ENCODE peak calls at places on chromosomes 6 and 20, in seven cellular contexts. V, T, E, W, O, I and P are unnamed samples.

GRCh38 chr20:48433178-48433577 is 394.6 kb downstream of the PREX1 start:
- DNase-seq in V (no peak), T (no peak), E (no peak), W (no peak), O (no peak), I (no peak), P (no peak)

GRCh38 chr6:47168176-47168575 is 126.0 kb upstream of the ADGRF1 start:
- DNase-seq in V (peak; percentile 53), T (no peak), E (peak; percentile 32), W (peak; percentile 48), O (no peak), I (peak; percentile 98), P (no peak)

GRCh38 chr6:131225127-131225526 is 89.9 kb downstream of the AKAP7 start:
- DNase-seq in V (no peak), T (no peak), E (no peak), W (no peak), O (no peak), I (no peak), P (no peak)

GRCh38 chr6:35267446-35267845 is 7.9 kb downstream of the ZNF76 start:
- DNase-seq in V (no peak), T (no peak), E (no peak), W (no peak), O (no peak), I (no peak), P (no peak)

GRCh38 chr6:94559829-94560537 is 1017.4 kb upstream of the MANEA start:
- DNase-seq in V (no peak), T (no peak), E (no peak), W (no peak), O (no peak), I (no peak), P (no peak)

GRCh38 chr6:83152913-83153312 is 40.2 kb downstream of the PGM3 start:
- DNase-seq in V (no peak), T (no peak), E (no peak), W (no peak), O (no peak), I (no peak), P (no peak)

GRCh38 chr6:85404497-85405174 is 45.2 kb upstream of the NT5E start:
- DNase-seq in V (no peak), T (no peak), E (no peak), W (peak; percentile 52), O (no peak), I (peak; percentile 95), P (no peak)

GRCh38 chr20:12241065-12241464 is 323.4 kb downstream of the BTBD3 start:
- DNase-seq in V (no peak), T (no peak), E (no peak), W (no peak), O (no peak), I (no peak), P (no peak)

GRCh38 chr20:48190757-48191156 is 405.5 kb upstream of the SULF2 start:
- DNase-seq in V (no peak), T (no peak), E (no peak), W (no peak), O (no peak), I (no peak), P (no peak)

GRCh38 chr20:40980106-40980827 is 48.4 kb upstream of the TOP1 start:
- DNase-seq in V (no peak), T (no peak), E (no peak), W (no peak), O (no peak), I (no peak), P (no peak)

GRCh38 chr6:10577112-10577511 is 56.0 kb downstream of the GCNT2 start:
- DNase-seq in V (no peak), T (no peak), E (no peak), W (no peak), O (no peak), I (no peak), P (no peak)

GRCh38 chr6:139846538-139847321 is 472.3 kb upstream of the CITED2 start:
- DNase-seq in V (no peak), T (no peak), E (no peak), W (peak; percentile 19), O (peak; percentile 26), I (no peak), P (no peak)

GRCh38 chr6:138956244-138956924 is 31.7 kb downstream of the REPS1 start:
- DNase-seq in V (no peak), T (no peak), E (no peak), W (no peak), O (no peak), I (no peak), P (no peak)

GRCh38 chr6:37016995-37017394 is 11.5 kb downstream of the FGD2 start:
- DNase-seq in V (no peak), T (no peak), E (no peak), W (no peak), O (no peak), I (no peak), P (no peak)

GRCh38 chr6:146090474-146090873 is 61.6 kb downstream of the GRM1 start:
- DNase-seq in V (no peak), T (no peak), E (no peak), W (no peak), O (no peak), I (no peak), P (no peak)

GRCh38 chr6:1701668-1702353 is 92.1 kb downstream of the FOXC1 start:
- DNase-seq in V (peak; percentile 21), T (no peak), E (peak; percentile 52), W (no peak), O (no peak), I (peak; percentile 95), P (no peak)

GRCh38 chr6:5132741-5133140 is 47.6 kb downstream of the PPP1R3G start:
- DNase-seq in V (peak; percentile 71), T (no peak), E (peak; percentile 32), W (peak; percentile 62), O (peak; percentile 81), I (peak; percentile 98), P (peak; percentile 84)

GRCh38 chr20:25485872-25486271 is 78.4 kb downstream of the GINS1 start:
- DNase-seq in V (no peak), T (no peak), E (no peak), W (no peak), O (no peak), I (no peak), P (no peak)

GRCh38 chr20:5779071-5779470 is 28.9 kb downstream of the SHLD1 start:
- DNase-seq in V (no peak), T (no peak), E (no peak), W (no peak), O (no peak), I (no peak), P (no peak)

GRCh38 chr6:106359989-106360409 is 518 bp upstream of the CRYBG1 start:
- DNase-seq in V (no peak), T (no peak), E (no peak), W (no peak), O (no peak), I (no peak), P (no peak)
- H3K27ac ChIP-seq in V (no peak overlapping the region), T (peak overlapping the region; percentile 76), E (no peak overlapping the region), W (no peak overlapping the region), O (no peak overlapping the region), I (no peak overlapping the region), P (no peak overlapping the region)

GRCh38 chr6:168495133-168495532 is 54.1 kb downstream of the SMOC2 start:
- DNase-seq in V (no peak), T (no peak), E (no peak), W (no peak), O (no peak), I (no peak), P (no peak)
- TF ChIP-seq POLR2A in V (no peak), T (no peak), E (no peak), W (no peak), O (no peak), I (no peak), P (no peak)

GRCh38 chr6:113586413-113586812 is 270.7 kb upstream of the MARCKS start:
- DNase-seq in V (no peak), T (no peak), E (no peak), W (no peak), O (no peak), I (peak; percentile 71), P (no peak)
- H3K4me3 ChIP-seq in V (no peak overlapping the region), T (no peak overlapping the region), E (no peak overlapping the region), W (no peak overlapping the region), O (no peak overlapping the region), I (no peak overlapping the region), P (no peak overlapping the region)

GRCh38 chr20:62362991-62363919 is 3.9 kb downstream of the LAMA5 start:
- DNase-seq in V (peak; percentile 15), T (no peak), E (no peak), W (peak; percentile 2), O (peak; percentile 41), I (no peak), P (no peak)
- H3K27ac ChIP-seq in V (peak overlapping the region; percentile 83), T (peak overlapping the region; percentile 91), E (peak overlapping the region; percentile 83), W (peak overlapping the region; percentile 88), O (peak overlapping the region; percentile 85), I (no peak overlapping the region), P (peak overlapping the region; percentile 82)